ENCODE peak calls at places on chromosomes 2 and 18, in four cellular contexts. One of them, this sample, is unnamed. For H3K27me3, the result is how much of the 10 kb centered on the place peaks cover.

GRCh38 chr2:117972466-117973123 is 41.3 kb downstream of the CCDC93 start:
- DNase-seq in tibial nerve: no peak
- DNase-seq in ovary: no peak
- DNase-seq in breast epithelium: no peak
- DNase-seq in this sample: no peak

GRCh38 chr2:47016172-47016913 is 100.7 kb upstream of the MCFD2 start:
- DNase-seq in breast epithelium: no peak
- DNase-seq in tibial nerve: no peak
- DNase-seq in ovary: no peak
- DNase-seq in this sample: no peak

GRCh38 chr2:228581731-228582130 is 400.2 kb upstream of the SPHKAP start:
- DNase-seq in breast epithelium: no peak
- DNase-seq in tibial nerve: no peak
- DNase-seq in ovary: no peak
- DNase-seq in this sample: no peak

GRCh38 chr2:46193356-46193755 is 103.9 kb upstream of the EPAS1 start:
- DNase-seq in breast epithelium: no peak
- DNase-seq in tibial nerve: no peak
- DNase-seq in ovary: no peak
- DNase-seq in this sample: no peak

GRCh38 chr2:134917219-134917957 is 1.2 kb upstream of the CCNT2 start:
- DNase-seq in tibial nerve: no peak
- DNase-seq in breast epithelium: no peak
- DNase-seq in ovary: peak
- DNase-seq in this sample: no peak

GRCh38 chr2:237765875-237766274 is 32.7 kb upstream of the RBM44 start:
- DNase-seq in breast epithelium: no peak
- DNase-seq in ovary: no peak
- DNase-seq in tibial nerve: no peak
- DNase-seq in this sample: no peak

GRCh38 chr2:169637620-169638019 is 53.5 kb downstream of the PPIG start:
- DNase-seq in tibial nerve: no peak
- DNase-seq in breast epithelium: no peak
- DNase-seq in ovary: no peak
- DNase-seq in this sample: no peak

GRCh38 chr18:64974378-64975125 is 776.3 kb upstream of the CDH7 start:
- DNase-seq in tibial nerve: no peak
- DNase-seq in ovary: no peak
- DNase-seq in breast epithelium: no peak
- DNase-seq in this sample: no peak

GRCh38 chr2:129731925-129732629 is 247.4 kb upstream of the RAB6C start:
- DNase-seq in breast epithelium: no peak
- DNase-seq in ovary: no peak
- DNase-seq in tibial nerve: no peak
- DNase-seq in this sample: no peak

GRCh38 chr2:98870516-98871158 is 65.4 kb downstream of the CRACDL start:
- DNase-seq in tibial nerve: no peak
- DNase-seq in ovary: no peak
- DNase-seq in breast epithelium: no peak
- DNase-seq in this sample: no peak

GRCh38 chr2:218230882-218231281 is 13.9 kb downstream of the ARPC2 start:
- DNase-seq in tibial nerve: no peak
- DNase-seq in breast epithelium: no peak
- DNase-seq in ovary: no peak
- DNase-seq in this sample: peak

GRCh38 chr2:144412727-144413126 is 107.2 kb downstream of the ZEB2 start:
- DNase-seq in ovary: no peak
- DNase-seq in breast epithelium: no peak
- DNase-seq in tibial nerve: no peak
- DNase-seq in this sample: no peak

GRCh38 chr2:173775440-173775839 is 189.7 kb downstream of the SP3 start:
- DNase-seq in breast epithelium: no peak
- DNase-seq in tibial nerve: no peak
- DNase-seq in ovary: no peak
- DNase-seq in this sample: no peak

GRCh38 chr18:57921708-57922107 is 118.6 kb upstream of the ATP8B1 start:
- DNase-seq in ovary: no peak
- DNase-seq in tibial nerve: no peak
- DNase-seq in breast epithelium: no peak
- DNase-seq in this sample: no peak

GRCh38 chr2:229150317-229150716 is 120.8 kb downstream of the PID1 start:
- DNase-seq in ovary: no peak
- DNase-seq in breast epithelium: no peak
- DNase-seq in tibial nerve: no peak
- DNase-seq in this sample: no peak

GRCh38 chr2:26606847-26607190 is 34.3 kb downstream of the CIB4 start:
- DNase-seq in tibial nerve: no peak
- DNase-seq in breast epithelium: peak
- DNase-seq in ovary: no peak
- DNase-seq in this sample: peak

GRCh38 chr18:59570101-59570875 is 126.9 kb downstream of the CCBE1 start:
- DNase-seq in tibial nerve: no peak
- DNase-seq in breast epithelium: no peak
- DNase-seq in ovary: no peak
- DNase-seq in this sample: no peak

GRCh38 chr2:239695728-239696240 is 295.0 kb upstream of the HDAC4 start:
- DNase-seq in tibial nerve: no peak
- DNase-seq in breast epithelium: no peak
- DNase-seq in ovary: no peak
- DNase-seq in this sample: no peak

GRCh38 chr2:148812306-148812705 is 62.7 kb upstream of the KIF5C start:
- DNase-seq in breast epithelium: no peak
- DNase-seq in tibial nerve: no peak
- DNase-seq in ovary: peak
- DNase-seq in this sample: no peak

GRCh38 chr2:64291181-64291580 is 147.0 kb upstream of the PELI1 start:
- DNase-seq in breast epithelium: no peak
- DNase-seq in tibial nerve: no peak
- DNase-seq in ovary: no peak
- DNase-seq in this sample: peak

GRCh38 chr2:134247679-134248078 is 6.2 kb upstream of the MGAT5 start:
- DNase-seq in ovary: no peak
- DNase-seq in tibial nerve: no peak
- DNase-seq in breast epithelium: no peak
- DNase-seq in this sample: no peak

GRCh38 chr18:53625997-53626599 is 598.4 kb downstream of the MBD2 start:
- DNase-seq in breast epithelium: no peak
- DNase-seq in tibial nerve: no peak
- DNase-seq in ovary: no peak
- DNase-seq in this sample: no peak

GRCh38 chr2:46387292-46387691 is 90.1 kb downstream of the EPAS1 start:
- DNase-seq in tibial nerve: no peak
- DNase-seq in ovary: no peak
- DNase-seq in breast epithelium: no peak
- DNase-seq in this sample: no peak

GRCh38 chr2:6824962-6825361 is 40.7 kb downstream of the CMPK2 start:
- DNase-seq in breast epithelium: no peak
- DNase-seq in tibial nerve: no peak
- DNase-seq in ovary: no peak
- DNase-seq in this sample: no peak

GRCh38 chr2:19736191-19736831 is 165.5 kb downstream of the TTC32 start:
- DNase-seq in ovary: no peak
- DNase-seq in tibial nerve: peak
- DNase-seq in breast epithelium: no peak
- DNase-seq in this sample: no peak

GRCh38 chr2:161425966-161426365 is 9.9 kb downstream of the TBR1 start:
- DNase-seq in ovary: no peak
- DNase-seq in breast epithelium: no peak
- DNase-seq in tibial nerve: no peak
- DNase-seq in this sample: no peak

GRCh38 chr2:161422812-161423211 is 6.7 kb downstream of the TBR1 start:
- DNase-seq in tibial nerve: no peak
- DNase-seq in breast epithelium: no peak
- DNase-seq in ovary: no peak
- DNase-seq in this sample: no peak

GRCh38 chr2:161424992-161425391 is 8.9 kb downstream of the TBR1 start:
- DNase-seq in breast epithelium: no peak
- DNase-seq in ovary: no peak
- DNase-seq in tibial nerve: no peak
- DNase-seq in this sample: no peak

GRCh38 chr2:161424179-161424763 is 8.2 kb downstream of the TBR1 start:
- DNase-seq in breast epithelium: no peak
- DNase-seq in ovary: no peak
- DNase-seq in tibial nerve: no peak
- DNase-seq in this sample: no peak

DNA sequence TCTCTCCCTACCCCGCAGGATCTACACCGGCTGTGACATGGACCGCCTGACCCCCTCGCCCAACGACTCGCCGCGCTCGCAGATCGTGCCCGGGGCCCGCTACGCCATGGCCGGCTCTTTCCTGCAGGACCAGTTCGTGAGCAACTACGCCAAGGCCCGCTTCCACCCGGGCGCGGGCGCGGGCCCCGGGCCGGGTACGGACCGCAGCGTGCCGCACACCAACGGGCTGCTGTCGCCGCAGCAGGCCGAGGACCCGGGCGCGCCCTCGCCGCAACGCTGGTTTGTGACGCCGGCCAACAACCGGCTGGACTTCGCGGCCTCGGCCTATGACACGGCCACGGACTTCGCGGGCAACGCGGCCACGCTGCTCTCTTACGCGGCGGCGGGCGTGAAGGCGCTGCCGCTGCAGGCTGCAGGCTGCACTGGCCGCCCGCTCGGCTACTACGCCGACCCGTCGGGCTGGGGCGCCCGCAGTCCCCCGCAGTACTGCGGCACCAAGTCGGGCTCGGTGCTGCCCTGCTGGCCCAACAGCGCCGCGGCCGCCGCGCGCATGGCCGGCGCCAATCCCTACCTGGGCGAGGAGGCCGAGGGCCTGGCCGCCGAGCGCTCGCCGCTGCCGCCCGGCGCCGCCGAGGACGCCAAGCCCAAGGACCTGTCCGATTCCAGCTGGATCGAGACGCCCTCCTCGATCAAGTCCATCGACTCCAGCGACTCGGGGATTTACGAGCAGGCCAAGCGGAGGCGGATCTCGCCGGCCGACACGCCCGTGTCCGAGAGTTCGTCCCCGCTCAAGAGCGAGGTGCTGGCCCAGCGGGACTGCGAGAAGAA is 7.5 kb downstream of the TBR1 start:
- DNase-seq in breast epithelium: no peak
- DNase-seq in tibial nerve: no peak
- DNase-seq in ovary: no peak
- DNase-seq in this sample: no peak
- H3K27me3 ChIP-seq in breast epithelium: under half
- H3K27me3 ChIP-seq in tibial nerve: half or more
- H3K27me3 ChIP-seq in ovary: under half
- H3K27me3 ChIP-seq in this sample: half or more

DNA sequence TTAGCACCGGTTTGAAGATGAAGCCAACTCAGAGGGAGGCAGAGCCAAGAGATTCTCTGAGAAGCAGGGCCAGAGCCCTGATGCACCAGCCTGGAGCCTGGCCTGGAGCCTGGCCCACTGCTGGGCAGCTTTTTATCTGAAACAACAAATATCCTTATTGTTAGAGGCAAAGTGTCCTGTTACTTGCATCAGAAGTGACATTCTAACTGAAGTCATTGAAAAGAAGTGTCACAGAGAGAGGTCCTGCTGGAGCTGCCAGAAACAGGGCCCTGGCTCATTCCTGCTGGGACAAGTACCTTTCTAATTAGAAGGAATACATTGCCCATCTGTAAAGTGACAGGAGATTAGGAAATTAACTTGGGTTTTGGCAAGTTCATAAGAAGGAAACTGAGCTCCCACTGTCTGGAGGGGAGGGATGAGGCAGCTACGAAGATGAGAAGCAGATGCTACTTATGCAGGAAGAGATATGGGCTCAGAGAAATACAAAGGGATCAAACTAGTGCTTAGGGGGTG is 11.1 kb upstream of the HK2 start:
- DNase-seq in ovary: no peak
- DNase-seq in tibial nerve: no peak
- DNase-seq in breast epithelium: no peak
- DNase-seq in this sample: no peak
- TF ChIP-seq POLR2A in ovary: no peak
- TF ChIP-seq POLR2A in tibial nerve: no peak
- TF ChIP-seq POLR2A in breast epithelium: no peak
- TF ChIP-seq POLR2A in this sample: no peak

GRCh38 chr2:232416521-232417470 is 10.2 kb downstream of the ALPG start:
- DNase-seq in breast epithelium: no peak
- DNase-seq in ovary: no peak
- DNase-seq in tibial nerve: no peak
- DNase-seq in this sample: no peak
- H3K27me3 ChIP-seq in breast epithelium: under half
- H3K27me3 ChIP-seq in ovary: under half
- H3K27me3 ChIP-seq in tibial nerve: half or more
- H3K27me3 ChIP-seq in this sample: half or more

DNA sequence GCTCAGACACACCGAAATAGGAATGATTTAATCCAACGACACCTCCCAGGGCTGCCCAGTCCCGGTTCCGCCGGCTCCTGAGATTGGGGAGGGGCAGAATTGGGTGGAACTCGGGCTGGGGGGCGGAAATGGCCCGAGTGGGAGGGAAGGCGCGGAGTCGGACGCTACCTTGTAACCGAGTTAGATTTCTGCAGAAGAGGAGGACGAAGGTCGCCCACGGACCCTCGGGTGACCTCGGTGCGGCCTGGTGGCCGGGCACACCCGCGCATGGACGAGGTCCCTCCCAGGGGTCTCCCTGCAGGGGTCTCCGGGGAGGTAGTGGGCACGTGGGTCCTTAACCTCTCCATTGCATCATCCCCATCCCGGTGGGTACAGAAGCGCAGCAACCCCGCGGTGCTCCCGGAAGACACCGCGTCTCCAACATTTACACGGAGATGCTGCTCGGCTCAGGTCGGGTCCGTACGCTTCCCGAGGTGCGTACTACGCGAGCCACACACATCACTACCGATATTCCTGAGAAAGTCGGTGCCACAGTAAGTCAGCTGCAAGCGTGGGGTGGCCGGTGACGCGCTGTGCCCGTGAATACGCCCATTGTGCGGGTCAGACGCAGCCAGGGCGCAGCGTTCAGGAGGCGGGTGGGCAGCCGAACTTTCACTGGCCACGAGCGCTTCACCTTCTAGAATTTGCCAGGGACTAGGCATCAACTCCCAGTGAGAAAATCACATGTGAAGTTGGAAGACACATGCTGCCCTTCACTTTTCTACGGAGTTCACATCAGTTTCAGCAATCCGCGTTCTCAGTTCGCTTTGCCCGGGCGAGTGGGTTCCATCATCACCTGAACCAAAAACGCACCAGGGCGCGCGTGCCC is 3.0 kb downstream of the ZNF516 start:
- DNase-seq in tibial nerve: peak
- DNase-seq in breast epithelium: no peak
- DNase-seq in ovary: no peak
- DNase-seq in this sample: peak
- TF ChIP-seq POLR2A in tibial nerve: no peak
- TF ChIP-seq POLR2A in breast epithelium: no peak
- TF ChIP-seq POLR2A in ovary: no peak
- TF ChIP-seq POLR2A in this sample: no peak

DNA sequence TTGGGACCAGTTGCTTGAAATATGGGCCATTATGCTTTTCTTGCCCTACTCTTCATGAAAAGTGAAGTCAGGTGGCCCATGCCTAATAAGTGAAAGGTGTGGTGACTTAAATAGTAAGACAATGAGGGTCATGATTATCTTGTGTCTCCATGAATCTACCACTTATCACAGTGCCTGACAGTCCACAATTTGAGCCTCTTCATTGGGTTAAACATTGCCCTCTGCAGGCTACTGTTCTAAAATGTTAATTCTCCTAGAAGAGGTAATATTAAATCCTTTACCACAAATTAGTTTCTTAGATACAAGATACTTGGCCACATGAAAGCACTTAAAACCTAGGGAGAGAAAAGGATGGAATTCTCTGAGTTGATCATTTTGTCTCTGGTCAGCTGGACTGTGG is 4.0 kb downstream of the EGR4 start:
- DNase-seq in breast epithelium: no peak
- DNase-seq in tibial nerve: no peak
- DNase-seq in ovary: no peak
- DNase-seq in this sample: no peak
- H3K27me3 ChIP-seq in breast epithelium: under half
- H3K27me3 ChIP-seq in tibial nerve: half or more
- H3K27me3 ChIP-seq in ovary: under half
- H3K27me3 ChIP-seq in this sample: under half